ENCODE peak calls at places on chromosome 1, in eight cellular contexts. R is esophagus muscularis mucosa; O is pancreas; Y is fibroblast of lung; E is aorta; W is mesendoderm; X is CD8-positive, alpha-beta memory T cell; H is GM23338. K is an unnamed sample.

GRCh38 chr1:113508364-113509164 is 118.2 kb downstream of the MAGI3 start:
- DNase-seq in R (no peak), O (no peak), Y (no peak), E (no peak), W (peak; percentile 14), X (no peak), H (no peak), K (no peak)

GRCh38 chr1:48203287-48203900 is 19.1 kb upstream of the SLC5A9 start:
- DNase-seq in R (no peak), O (no peak), Y (peak; percentile 37), E (no peak), W (peak; percentile 55), X (no peak), H (peak; percentile 71), K (peak; percentile 29)

GRCh38 chr1:72109916-72110315 is 172.4 kb downstream of the NEGR1 start:
- DNase-seq in R (no peak), O (no peak), Y (no peak), E (no peak), W (no peak), X (no peak), H (no peak), K (no peak)

GRCh38 chr1:171188388-171189266 is 3.5 kb downstream of the FMO2 start:
- DNase-seq in R (no peak), O (no peak), Y (peak; percentile 86), E (no peak), W (peak; percentile 75), X (peak; percentile 4), H (peak; percentile 92), K (peak; percentile 9)

GRCh38 chr1:69513621-69514020 is 54.1 kb upstream of the LRRC7 start:
- DNase-seq in R (no peak), O (no peak), Y (peak; percentile 74), E (no peak), W (no peak), X (no peak), H (no peak), K (no peak)

GRCh38 chr1:172484252-172484651 is 40.4 kb upstream of the PIGC start:
- DNase-seq in R (no peak), O (no peak), Y (no peak), E (no peak), W (no peak), X (no peak), H (no peak), K (no peak)

GRCh38 chr1:204284929-204285328 is 71.1 kb upstream of the GOLT1A start:
- DNase-seq in R (no peak), O (no peak), Y (no peak), E (no peak), W (no peak), X (no peak), H (no peak), K (no peak)

GRCh38 chr1:202143011-202143767 is 1.3 kb downstream of the ARL8A start:
- DNase-seq in R (no peak), O (no peak), Y (no peak), E (peak; percentile 73), W (no peak), X (no peak), H (no peak), K (no peak)

DNA sequence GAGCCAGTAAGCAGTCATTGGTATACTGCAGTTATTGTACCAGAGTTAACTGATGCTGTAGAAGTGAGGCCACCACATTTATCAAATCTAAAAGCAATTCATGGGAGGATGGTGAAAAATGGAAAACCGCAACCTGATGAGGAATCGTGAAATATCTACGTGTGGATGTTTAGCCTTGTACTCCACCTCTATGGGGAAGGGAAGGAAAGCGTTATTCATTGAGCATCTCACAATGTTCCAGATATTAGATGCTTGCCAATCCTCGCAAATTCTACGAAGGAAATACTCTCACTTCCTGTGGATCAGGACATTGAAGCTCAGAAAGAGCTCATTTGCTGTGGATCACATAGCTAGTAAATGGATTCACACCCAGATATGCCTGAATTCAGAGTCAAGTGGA is 77.3 kb downstream of the LRRC8D start:
- DNase-seq in R (no peak), O (no peak), Y (no peak), E (no peak), W (no peak), X (no peak), H (no peak), K (no peak)
- H3K4me1 ChIP-seq in R (peaks cover 7% of the 10 kb centered on the region), O (no peaks in the 10 kb centered on the region), Y (peaks cover 9% of the 10 kb centered on the region), E (peaks cover 2% of the 10 kb centered on the region), W (peaks cover 2% of the 10 kb centered on the region), X (no peaks in the 10 kb centered on the region), H (peaks cover 15% of the 10 kb centered on the region), K (peaks cover 11% of the 10 kb centered on the region)

DNA sequence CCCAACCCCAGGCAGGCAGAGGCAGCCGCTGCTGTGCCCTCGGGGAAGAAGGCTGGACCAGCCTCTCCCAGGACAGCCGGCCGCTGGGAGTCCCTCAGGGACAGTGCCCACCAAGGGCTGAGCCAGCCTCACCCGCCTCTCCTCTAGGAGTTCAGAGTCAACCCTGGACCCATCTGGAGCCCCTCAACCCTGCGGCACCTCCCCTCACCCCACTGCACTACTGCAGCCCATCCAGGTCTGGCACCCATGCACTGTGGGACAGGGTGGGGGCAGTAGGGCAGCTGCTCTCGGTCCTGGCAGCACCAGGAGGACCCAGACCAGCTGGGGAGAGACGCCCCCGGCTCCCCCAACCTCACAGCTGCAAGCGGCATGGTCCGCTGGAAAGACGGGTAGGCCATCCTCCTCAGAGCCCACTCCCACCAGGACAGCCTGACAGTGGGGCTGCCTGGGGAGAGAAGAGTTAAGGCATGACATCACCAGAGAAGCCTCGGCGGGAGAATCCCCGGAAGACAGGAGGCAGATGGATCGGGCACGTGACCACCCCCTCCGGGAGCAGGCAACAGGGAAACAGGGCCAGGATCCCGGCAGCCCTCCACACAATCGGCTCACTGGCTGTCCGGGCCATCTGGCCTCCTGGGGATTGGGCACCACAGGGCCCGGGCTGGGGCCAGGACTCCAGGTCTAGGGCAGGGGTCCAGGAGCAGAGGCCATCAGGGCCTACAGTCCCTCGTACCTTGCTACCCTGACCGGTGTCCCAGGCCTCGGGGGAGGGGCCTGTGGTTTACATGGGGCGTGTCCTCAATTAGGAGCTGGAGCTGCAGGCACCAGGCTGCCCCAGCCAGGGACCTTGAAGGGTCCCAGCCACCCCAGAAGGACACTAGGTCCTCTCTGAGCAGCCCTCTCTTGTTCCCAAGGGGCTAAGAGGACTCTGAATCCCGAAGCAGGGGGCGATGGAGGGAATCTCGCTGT is 3.1 kb downstream of the ACAP3 start:
- DNase-seq in R (peak; percentile 96), O (no peak), Y (peak; percentile 79), E (peak; percentile 78), W (peak; percentile 93), X (no peak), H (peak; percentile 65), K (no peak)
- H3K27ac ChIP-seq in R (peak overlapping the region; percentile 83), O (peak overlapping the region; percentile 42), Y (peak overlapping the region; percentile 39), E (no peak overlapping the region), W (peak overlapping the region; percentile 68), X (peak overlapping the region; percentile 72), H (no peak overlapping the region), K (peak overlapping the region; percentile 46)

DNA sequence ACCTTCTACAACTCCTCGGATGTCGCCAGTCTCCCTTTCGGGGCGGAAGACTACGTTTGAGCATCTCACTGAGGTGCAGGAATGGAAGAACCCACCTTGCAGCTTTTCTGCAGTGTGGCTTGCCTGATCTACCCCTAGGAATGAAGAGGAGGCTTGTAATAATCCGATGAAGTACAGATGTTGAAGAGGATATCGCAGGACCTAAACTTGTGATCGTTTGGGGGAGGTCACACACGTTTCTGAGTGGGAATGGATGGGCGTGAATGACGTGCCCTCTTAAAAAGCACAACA is 465 bp downstream of the MAN1A2 start:
- DNase-seq in R (no peak), O (no peak), Y (no peak), E (no peak), W (peak; percentile 51), X (no peak), H (no peak), K (peak; percentile 24)
- H3K4me1 ChIP-seq in R (peaks cover 67% of the 10 kb centered on the region), O (peaks cover 4% of the 10 kb centered on the region), Y (no peaks in the 10 kb centered on the region), E (no peaks in the 10 kb centered on the region), W (peaks cover 7% of the 10 kb centered on the region), X (peaks cover 55% of the 10 kb centered on the region), H (peaks cover 31% of the 10 kb centered on the region), K (peaks cover 23% of the 10 kb centered on the region)

GRCh38 chr1:37234941-37235418 is 200.7 kb upstream of the GRIK3 start:
- DNase-seq in R (no peak), O (no peak), Y (no peak), E (no peak), W (peak; percentile 73), X (no peak), H (peak; percentile 78), K (peak; percentile 91)
- H3K27ac ChIP-seq in R (no peak overlapping the region), O (no peak overlapping the region), Y (no peak overlapping the region), E (no peak overlapping the region), W (no peak overlapping the region), X (no peak overlapping the region), H (peak overlapping the region; percentile 79), K (peak overlapping the region; percentile 93)

GRCh38 chr1:150606743-150607142 is 22.7 kb downstream of the ENSA start:
- DNase-seq in R (peak; percentile 90), O (no peak), Y (no peak), E (no peak), W (no peak), X (no peak), H (no peak), K (no peak)

GRCh38 chr1:150612014-150612345 is 17.4 kb downstream of the ENSA start:
- DNase-seq in R (no peak), O (no peak), Y (no peak), E (no peak), W (no peak), X (no peak), H (no peak), K (no peak)

GRCh38 chr1:150610576-150610975 is 18.8 kb downstream of the ENSA start:
- DNase-seq in R (no peak), O (no peak), Y (no peak), E (no peak), W (no peak), X (no peak), H (no peak), K (no peak)

GRCh38 chr1:150613061-150613920 is 16.1 kb downstream of the ENSA start:
- DNase-seq in R (no peak), O (no peak), Y (peak; percentile 94), E (no peak), W (no peak), X (peak; percentile 36), H (no peak), K (no peak)

DNA sequence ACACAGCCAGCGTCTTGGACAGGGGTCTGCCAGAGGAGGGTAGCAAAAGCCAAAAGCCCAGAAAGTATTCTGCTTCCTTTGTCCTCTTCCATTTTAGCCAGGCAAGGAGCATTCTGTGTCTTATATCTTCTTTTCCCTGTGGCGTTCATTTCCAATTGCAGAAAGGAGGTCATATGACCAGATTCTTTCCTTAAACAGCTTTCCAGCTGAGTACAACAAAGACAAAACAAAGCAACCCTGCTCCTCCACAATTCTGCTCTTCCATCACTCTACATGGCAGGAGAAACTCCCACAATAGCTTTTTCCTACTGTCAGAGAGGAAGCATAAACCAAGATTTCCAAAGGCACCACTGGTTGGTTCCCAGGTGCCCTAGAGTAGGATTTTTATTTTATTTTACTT is 19.7 kb downstream of the ENSA start:
- DNase-seq in R (no peak), O (no peak), Y (peak; percentile 42), E (no peak), W (no peak), X (no peak), H (peak; percentile 49), K (no peak)
- H3K4me1 ChIP-seq in R (peaks cover 70% of the 10 kb centered on the region), O (peaks cover 16% of the 10 kb centered on the region), Y (peaks cover 28% of the 10 kb centered on the region), E (peaks cover 2% of the 10 kb centered on the region), W (no peaks in the 10 kb centered on the region), X (peaks cover 38% of the 10 kb centered on the region), H (peaks cover 9% of the 10 kb centered on the region), K (peaks cover 7% of the 10 kb centered on the region)